ENCODE peak calls at places on chromosomes 6 and 20, in four cellular contexts. One of them, this sample, is unnamed.

GRCh38 chr6:91149914-91150674 is 563.2 kb upstream of the MAP3K7 start:
- DNase-seq in HS-27A: no peak
- DNase-seq in activated T-helper 1 cell treated with Interleukin-2 at 50 U/mL for 16 hours: no peak
- DNase-seq in RWPE1: no peak
- DNase-seq in this sample: no peak

GRCh38 chr6:53066059-53066406 is 829 bp downstream of the FBXO9 start:
- DNase-seq in HS-27A: no peak
- DNase-seq in activated T-helper 1 cell treated with Interleukin-2 at 50 U/mL for 16 hours: peak
- DNase-seq in RWPE1: peak
- DNase-seq in this sample: peak

GRCh38 chr6:19472850-19473249 is 364.3 kb upstream of the ID4 start:
- DNase-seq in HS-27A: no peak
- DNase-seq in activated T-helper 1 cell treated with Interleukin-2 at 50 U/mL for 16 hours: no peak
- DNase-seq in RWPE1: no peak
- DNase-seq in this sample: no peak

GRCh38 chr6:55448446-55448845 is 121.2 kb downstream of the GFRAL start:
- DNase-seq in HS-27A: no peak
- DNase-seq in activated T-helper 1 cell treated with Interleukin-2 at 50 U/mL for 16 hours: no peak
- DNase-seq in RWPE1: no peak
- DNase-seq in this sample: no peak

GRCh38 chr6:166686317-166686716 is 59.3 kb upstream of the RPS6KA2 start:
- DNase-seq in HS-27A: no peak
- DNase-seq in activated T-helper 1 cell treated with Interleukin-2 at 50 U/mL for 16 hours: no peak
- DNase-seq in RWPE1: no peak
- DNase-seq in this sample: no peak

GRCh38 chr6:31495580-31495979 is 2.4 kb upstream of the MICB start:
- DNase-seq in HS-27A: no peak
- DNase-seq in activated T-helper 1 cell treated with Interleukin-2 at 50 U/mL for 16 hours: no peak
- DNase-seq in RWPE1: no peak
- DNase-seq in this sample: no peak

GRCh38 chr6:139983555-139984276 is 609.3 kb upstream of the CITED2 start:
- DNase-seq in HS-27A: peak
- DNase-seq in activated T-helper 1 cell treated with Interleukin-2 at 50 U/mL for 16 hours: no peak
- DNase-seq in RWPE1: no peak
- DNase-seq in this sample: no peak

GRCh38 chr6:26103141-26103769 is 16.0 kb downstream of the HFE start:
- DNase-seq in HS-27A: no peak
- DNase-seq in activated T-helper 1 cell treated with Interleukin-2 at 50 U/mL for 16 hours: no peak
- DNase-seq in RWPE1: peak
- DNase-seq in this sample: no peak

GRCh38 chr6:14734416-14735340 is 511.2 kb upstream of the JARID2 start:
- DNase-seq in HS-27A: no peak
- DNase-seq in activated T-helper 1 cell treated with Interleukin-2 at 50 U/mL for 16 hours: no peak
- DNase-seq in RWPE1: no peak
- DNase-seq in this sample: no peak

GRCh38 chr6:130647221-130647620 is 180.0 kb upstream of the SMLR1 start:
- DNase-seq in HS-27A: no peak
- DNase-seq in activated T-helper 1 cell treated with Interleukin-2 at 50 U/mL for 16 hours: no peak
- DNase-seq in RWPE1: no peak
- DNase-seq in this sample: no peak

GRCh38 chr20:23224806-23225205 is 125.8 kb upstream of the NXT1 start:
- DNase-seq in HS-27A: no peak
- DNase-seq in activated T-helper 1 cell treated with Interleukin-2 at 50 U/mL for 16 hours: no peak
- DNase-seq in RWPE1: no peak
- DNase-seq in this sample: no peak

GRCh38 chr6:21033575-21034026 is 499.3 kb downstream of the CDKAL1 start:
- DNase-seq in HS-27A: peak
- DNase-seq in activated T-helper 1 cell treated with Interleukin-2 at 50 U/mL for 16 hours: no peak
- DNase-seq in RWPE1: peak
- DNase-seq in this sample: no peak

GRCh38 chr6:127812985-127813681 is 87.7 kb downstream of the THEMIS start:
- DNase-seq in HS-27A: no peak
- DNase-seq in activated T-helper 1 cell treated with Interleukin-2 at 50 U/mL for 16 hours: no peak
- DNase-seq in RWPE1: no peak
- DNase-seq in this sample: no peak

GRCh38 chr6:39344821-39345280 is 22.3 kb upstream of the KCNK16 start:
- DNase-seq in HS-27A: no peak
- DNase-seq in activated T-helper 1 cell treated with Interleukin-2 at 50 U/mL for 16 hours: no peak
- DNase-seq in RWPE1: no peak
- DNase-seq in this sample: no peak

GRCh38 chr20:43870484-43870883 is 44.2 kb upstream of the TOX2 start:
- DNase-seq in HS-27A: no peak
- DNase-seq in activated T-helper 1 cell treated with Interleukin-2 at 50 U/mL for 16 hours: no peak
- DNase-seq in RWPE1: no peak
- DNase-seq in this sample: no peak

GRCh38 chr6:18241208-18241836 is 23.0 kb downstream of the DEK start:
- DNase-seq in HS-27A: no peak
- DNase-seq in activated T-helper 1 cell treated with Interleukin-2 at 50 U/mL for 16 hours: no peak
- DNase-seq in RWPE1: no peak
- DNase-seq in this sample: no peak

GRCh38 chr6:34872332-34872731 is 15.5 kb downstream of the TAF11 start:
- DNase-seq in HS-27A: no peak
- DNase-seq in activated T-helper 1 cell treated with Interleukin-2 at 50 U/mL for 16 hours: no peak
- DNase-seq in RWPE1: no peak
- DNase-seq in this sample: no peak

GRCh38 chr6:43303751-43304331 is 4.8 kb downstream of the CRIP3 start:
- DNase-seq in HS-27A: no peak
- DNase-seq in activated T-helper 1 cell treated with Interleukin-2 at 50 U/mL for 16 hours: no peak
- DNase-seq in RWPE1: no peak
- DNase-seq in this sample: no peak

GRCh38 chr6:39153766-39154397 is 38.9 kb upstream of the SAYSD1 start:
- DNase-seq in HS-27A: no peak
- DNase-seq in activated T-helper 1 cell treated with Interleukin-2 at 50 U/mL for 16 hours: no peak
- DNase-seq in RWPE1: no peak
- DNase-seq in this sample: no peak